ENCODE peak calls at places on chromosomes 2 and 18, in ten cellular contexts. One of them, this sample, is unnamed. For H3K9me3, the result is how much of the 10 kb centered on the place peaks cover.

GRCh38 chr2:41990688-41991087 is 57.1 kb upstream of the PKDCC start:
- DNase-seq in tibial artery: no peak
- DNase-seq in spleen: no peak
- DNase-seq in transverse colon: no peak
- DNase-seq in heart left ventricle: no peak
- DNase-seq in psoas muscle: no peak
- DNase-seq in AG04450: no peak
- DNase-seq in naive thymus-derived CD4-positive, alpha-beta T cell: no peak
- DNase-seq in mucosa of descending colon: no peak
- DNase-seq in GM12878: no peak
- DNase-seq in this sample: no peak

GRCh38 chr2:216871333-216871934 is 11.6 kb upstream of the TNP1 start:
- DNase-seq in transverse colon: no peak
- DNase-seq in heart left ventricle: no peak
- DNase-seq in tibial artery: no peak
- DNase-seq in spleen: no peak
- DNase-seq in AG04450: no peak
- DNase-seq in mucosa of descending colon: no peak
- DNase-seq in GM12878: no peak
- DNase-seq in naive thymus-derived CD4-positive, alpha-beta T cell: no peak
- DNase-seq in psoas muscle: no peak
- DNase-seq in this sample: no peak

GRCh38 chr2:231361701-231362588 is 33.6 kb upstream of the B3GNT7 start:
- DNase-seq in transverse colon: peak
- DNase-seq in naive thymus-derived CD4-positive, alpha-beta T cell: no peak
- DNase-seq in AG04450: no peak
- DNase-seq in tibial artery: no peak
- DNase-seq in GM12878: peak
- DNase-seq in spleen: no peak
- DNase-seq in psoas muscle: no peak
- DNase-seq in heart left ventricle: no peak
- DNase-seq in mucosa of descending colon: no peak
- DNase-seq in this sample: no peak

GRCh38 chr2:1742680-1743395 is 1.5 kb downstream of the PXDN start:
- DNase-seq in AG04450: no peak
- DNase-seq in mucosa of descending colon: peak
- DNase-seq in naive thymus-derived CD4-positive, alpha-beta T cell: peak
- DNase-seq in tibial artery: peak
- DNase-seq in GM12878: no peak
- DNase-seq in transverse colon: peak
- DNase-seq in psoas muscle: peak
- DNase-seq in spleen: peak
- DNase-seq in heart left ventricle: peak
- DNase-seq in this sample: peak

GRCh38 chr2:64978514-64979268 is 10.5 kb upstream of the SLC1A4 start:
- DNase-seq in GM12878: no peak
- DNase-seq in AG04450: no peak
- DNase-seq in mucosa of descending colon: no peak
- DNase-seq in psoas muscle: no peak
- DNase-seq in transverse colon: no peak
- DNase-seq in naive thymus-derived CD4-positive, alpha-beta T cell: no peak
- DNase-seq in heart left ventricle: no peak
- DNase-seq in spleen: no peak
- DNase-seq in tibial artery: no peak
- DNase-seq in this sample: no peak

GRCh38 chr2:237650455-237650850 is 23.1 kb downstream of the LRRFIP1 start:
- DNase-seq in spleen: no peak
- DNase-seq in heart left ventricle: peak
- DNase-seq in GM12878: no peak
- DNase-seq in psoas muscle: no peak
- DNase-seq in AG04450: no peak
- DNase-seq in mucosa of descending colon: no peak
- DNase-seq in tibial artery: no peak
- DNase-seq in naive thymus-derived CD4-positive, alpha-beta T cell: no peak
- DNase-seq in transverse colon: no peak
- DNase-seq in this sample: no peak

GRCh38 chr2:47892338-47892730 is 14.0 kb downstream of the FBXO11 start:
- DNase-seq in AG04450: no peak
- DNase-seq in heart left ventricle: no peak
- DNase-seq in spleen: no peak
- DNase-seq in naive thymus-derived CD4-positive, alpha-beta T cell: no peak
- DNase-seq in GM12878: no peak
- DNase-seq in mucosa of descending colon: no peak
- DNase-seq in transverse colon: no peak
- DNase-seq in psoas muscle: no peak
- DNase-seq in tibial artery: no peak
- DNase-seq in this sample: no peak

GRCh38 chr2:170816499-170817246 is at the start of gene GAD1:
- DNase-seq in transverse colon: peak
- DNase-seq in tibial artery: peak
- DNase-seq in AG04450: no peak
- DNase-seq in psoas muscle: peak
- DNase-seq in GM12878: no peak
- DNase-seq in heart left ventricle: peak
- DNase-seq in mucosa of descending colon: peak
- DNase-seq in naive thymus-derived CD4-positive, alpha-beta T cell: peak
- DNase-seq in spleen: peak
- DNase-seq in this sample: peak

GRCh38 chr2:62284471-62284870 is 88.6 kb downstream of the B3GNT2 start:
- DNase-seq in psoas muscle: no peak
- DNase-seq in spleen: no peak
- DNase-seq in heart left ventricle: no peak
- DNase-seq in mucosa of descending colon: no peak
- DNase-seq in GM12878: no peak
- DNase-seq in transverse colon: no peak
- DNase-seq in tibial artery: no peak
- DNase-seq in AG04450: no peak
- DNase-seq in naive thymus-derived CD4-positive, alpha-beta T cell: no peak
- DNase-seq in this sample: no peak

GRCh38 chr2:62284980-62285379 is 89.1 kb downstream of the B3GNT2 start:
- DNase-seq in psoas muscle: no peak
- DNase-seq in tibial artery: no peak
- DNase-seq in GM12878: no peak
- DNase-seq in naive thymus-derived CD4-positive, alpha-beta T cell: no peak
- DNase-seq in heart left ventricle: no peak
- DNase-seq in transverse colon: no peak
- DNase-seq in mucosa of descending colon: no peak
- DNase-seq in spleen: no peak
- DNase-seq in AG04450: no peak
- DNase-seq in this sample: no peak

GRCh38 chr2:62277688-62278087 is 81.8 kb downstream of the B3GNT2 start:
- DNase-seq in heart left ventricle: no peak
- DNase-seq in spleen: no peak
- DNase-seq in AG04450: no peak
- DNase-seq in GM12878: no peak
- DNase-seq in transverse colon: no peak
- DNase-seq in naive thymus-derived CD4-positive, alpha-beta T cell: no peak
- DNase-seq in tibial artery: no peak
- DNase-seq in mucosa of descending colon: no peak
- DNase-seq in psoas muscle: no peak
- DNase-seq in this sample: no peak

GRCh38 chr2:62283147-62283546 is 87.2 kb downstream of the B3GNT2 start:
- DNase-seq in heart left ventricle: no peak
- DNase-seq in mucosa of descending colon: no peak
- DNase-seq in psoas muscle: no peak
- DNase-seq in transverse colon: no peak
- DNase-seq in tibial artery: no peak
- DNase-seq in AG04450: no peak
- DNase-seq in spleen: no peak
- DNase-seq in GM12878: no peak
- DNase-seq in naive thymus-derived CD4-positive, alpha-beta T cell: no peak
- DNase-seq in this sample: no peak

DNA sequence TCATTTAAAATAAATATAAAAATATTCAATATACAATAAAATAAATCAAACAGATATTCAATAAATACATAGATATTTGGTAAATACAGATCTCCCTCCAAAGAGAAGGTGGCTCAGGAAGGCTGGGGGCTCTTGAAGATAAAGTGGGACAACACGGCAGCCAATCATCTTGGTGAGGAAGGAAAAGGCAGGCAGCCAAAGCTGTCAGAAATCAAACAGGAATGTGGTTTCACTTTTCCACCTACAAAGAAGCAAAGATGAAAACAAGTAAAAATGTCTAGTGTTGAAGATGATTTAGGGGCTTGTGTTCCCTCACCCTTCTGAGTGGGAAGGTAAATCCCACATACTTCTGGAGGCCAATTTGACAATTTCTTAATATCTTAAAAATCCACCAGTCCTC is 85.7 kb downstream of the B3GNT2 start:
- DNase-seq in psoas muscle: no peak
- DNase-seq in spleen: no peak
- DNase-seq in AG04450: no peak
- DNase-seq in tibial artery: no peak
- DNase-seq in GM12878: no peak
- DNase-seq in transverse colon: no peak
- DNase-seq in naive thymus-derived CD4-positive, alpha-beta T cell: no peak
- DNase-seq in heart left ventricle: no peak
- DNase-seq in mucosa of descending colon: no peak
- DNase-seq in this sample: no peak
- H3K9me3 ChIP-seq in psoas muscle: under half
- H3K9me3 ChIP-seq in spleen: under half
- H3K9me3 ChIP-seq in AG04450: under half
- H3K9me3 ChIP-seq in tibial artery: under half
- H3K9me3 ChIP-seq in GM12878: under half
- H3K9me3 ChIP-seq in transverse colon: under half
- H3K9me3 ChIP-seq in naive thymus-derived CD4-positive, alpha-beta T cell: under half
- H3K9me3 ChIP-seq in heart left ventricle: under half
- H3K9me3 ChIP-seq in mucosa of descending colon: under half
- H3K9me3 ChIP-seq in this sample: under half

GRCh38 chr2:89821455-89821945 is 1130.0 kb downstream of the RPIA start:
- DNase-seq in spleen: no peak
- DNase-seq in transverse colon: no peak
- DNase-seq in AG04450: no peak
- DNase-seq in tibial artery: no peak
- DNase-seq in mucosa of descending colon: no peak
- DNase-seq in heart left ventricle: no peak
- DNase-seq in naive thymus-derived CD4-positive, alpha-beta T cell: no peak
- DNase-seq in psoas muscle: no peak
- DNase-seq in GM12878: no peak
- DNase-seq in this sample: no peak

GRCh38 chr2:89820248-89820647 is 1128.8 kb downstream of the RPIA start:
- DNase-seq in heart left ventricle: no peak
- DNase-seq in psoas muscle: no peak
- DNase-seq in transverse colon: no peak
- DNase-seq in tibial artery: no peak
- DNase-seq in AG04450: no peak
- DNase-seq in spleen: no peak
- DNase-seq in naive thymus-derived CD4-positive, alpha-beta T cell: no peak
- DNase-seq in mucosa of descending colon: no peak
- DNase-seq in GM12878: no peak
- DNase-seq in this sample: no peak

GRCh38 chr2:89819809-89820208 is 1128.3 kb downstream of the RPIA start:
- DNase-seq in tibial artery: no peak
- DNase-seq in AG04450: no peak
- DNase-seq in GM12878: no peak
- DNase-seq in psoas muscle: no peak
- DNase-seq in mucosa of descending colon: no peak
- DNase-seq in spleen: no peak
- DNase-seq in transverse colon: no peak
- DNase-seq in naive thymus-derived CD4-positive, alpha-beta T cell: no peak
- DNase-seq in heart left ventricle: no peak
- DNase-seq in this sample: no peak

GRCh38 chr2:89825034-89825433 is 1133.6 kb downstream of the RPIA start:
- DNase-seq in heart left ventricle: no peak
- DNase-seq in AG04450: no peak
- DNase-seq in naive thymus-derived CD4-positive, alpha-beta T cell: no peak
- DNase-seq in spleen: no peak
- DNase-seq in GM12878: no peak
- DNase-seq in transverse colon: no peak
- DNase-seq in tibial artery: no peak
- DNase-seq in psoas muscle: no peak
- DNase-seq in mucosa of descending colon: no peak
- DNase-seq in this sample: no peak

DNA sequence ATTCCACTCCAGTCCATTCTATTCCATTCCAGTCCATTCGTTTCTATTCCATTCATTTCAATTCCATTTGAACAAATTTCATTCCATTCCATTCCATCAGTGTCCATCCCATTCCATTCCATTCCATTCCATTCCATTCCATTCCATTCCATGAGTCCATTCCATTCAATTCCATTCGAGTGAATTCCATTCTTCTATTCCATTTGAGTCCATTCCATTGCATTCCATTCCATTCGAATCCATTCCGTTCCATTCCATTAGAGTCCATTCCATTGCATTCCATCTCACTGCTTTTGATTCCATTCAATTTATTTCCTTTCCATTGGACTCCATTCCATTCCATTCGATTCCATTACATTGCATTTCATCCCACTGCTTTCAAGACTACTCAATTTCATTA is 1132.1 kb downstream of the RPIA start:
- DNase-seq in AG04450: no peak
- DNase-seq in transverse colon: no peak
- DNase-seq in spleen: no peak
- DNase-seq in naive thymus-derived CD4-positive, alpha-beta T cell: no peak
- DNase-seq in mucosa of descending colon: no peak
- DNase-seq in psoas muscle: no peak
- DNase-seq in heart left ventricle: no peak
- DNase-seq in tibial artery: no peak
- DNase-seq in GM12878: no peak
- DNase-seq in this sample: no peak
- H3K9me3 ChIP-seq in AG04450: half or more
- H3K9me3 ChIP-seq in transverse colon: under half
- H3K9me3 ChIP-seq in spleen: under half
- H3K9me3 ChIP-seq in naive thymus-derived CD4-positive, alpha-beta T cell: under half
- H3K9me3 ChIP-seq in mucosa of descending colon: half or more
- H3K9me3 ChIP-seq in psoas muscle: under half
- H3K9me3 ChIP-seq in heart left ventricle: half or more
- H3K9me3 ChIP-seq in tibial artery: half or more
- H3K9me3 ChIP-seq in GM12878: under half
- H3K9me3 ChIP-seq in this sample: under half

GRCh38 chr2:3520591-3520990 is 1.3 kb upstream of the ADI1 start:
- DNase-seq in psoas muscle: no peak
- DNase-seq in tibial artery: no peak
- DNase-seq in GM12878: no peak
- DNase-seq in spleen: no peak
- DNase-seq in mucosa of descending colon: no peak
- DNase-seq in naive thymus-derived CD4-positive, alpha-beta T cell: no peak
- DNase-seq in AG04450: no peak
- DNase-seq in heart left ventricle: no peak
- DNase-seq in transverse colon: no peak
- DNase-seq in this sample: no peak

GRCh38 chr2:3518496-3519254 is 656 bp downstream of the ADI1 start:
- DNase-seq in tibial artery: peak
- DNase-seq in naive thymus-derived CD4-positive, alpha-beta T cell: peak
- DNase-seq in GM12878: peak
- DNase-seq in psoas muscle: peak
- DNase-seq in mucosa of descending colon: peak
- DNase-seq in AG04450: peak
- DNase-seq in heart left ventricle: peak
- DNase-seq in transverse colon: peak
- DNase-seq in spleen: peak
- DNase-seq in this sample: peak

GRCh38 chr2:3519255-3520190 is at the start of gene ADI1:
- DNase-seq in naive thymus-derived CD4-positive, alpha-beta T cell: no peak
- DNase-seq in mucosa of descending colon: peak
- DNase-seq in psoas muscle: peak
- DNase-seq in spleen: peak
- DNase-seq in transverse colon: peak
- DNase-seq in AG04450: no peak
- DNase-seq in heart left ventricle: peak
- DNase-seq in tibial artery: peak
- DNase-seq in GM12878: peak
- DNase-seq in this sample: peak

GRCh38 chr2:3517948-3518495 is 1.3 kb downstream of the ADI1 start:
- DNase-seq in mucosa of descending colon: no peak
- DNase-seq in spleen: no peak
- DNase-seq in naive thymus-derived CD4-positive, alpha-beta T cell: no peak
- DNase-seq in tibial artery: no peak
- DNase-seq in heart left ventricle: no peak
- DNase-seq in psoas muscle: no peak
- DNase-seq in GM12878: no peak
- DNase-seq in AG04450: no peak
- DNase-seq in transverse colon: no peak
- DNase-seq in this sample: no peak

DNA sequence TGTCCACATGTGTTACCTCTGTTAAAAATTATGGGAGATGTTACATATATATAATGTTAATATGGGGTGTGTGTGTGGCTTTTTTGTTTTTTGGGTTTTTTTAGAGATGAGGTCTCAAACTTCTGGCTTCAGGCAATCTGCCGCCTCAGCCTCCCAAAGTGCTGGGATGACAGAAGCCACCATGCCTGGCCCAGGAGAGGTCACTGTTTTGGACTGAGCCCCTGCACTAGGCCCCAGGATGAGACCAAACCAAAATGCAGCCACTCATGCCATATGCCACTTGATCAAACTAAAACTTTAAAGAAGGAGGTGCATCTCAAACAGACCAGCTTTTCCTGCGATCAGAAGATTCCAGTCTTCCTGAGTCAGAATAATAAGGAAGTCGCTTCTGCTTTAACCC is 2.5 kb downstream of the ADI1 start:
- DNase-seq in heart left ventricle: no peak
- DNase-seq in GM12878: no peak
- DNase-seq in psoas muscle: no peak
- DNase-seq in AG04450: no peak
- DNase-seq in naive thymus-derived CD4-positive, alpha-beta T cell: no peak
- DNase-seq in tibial artery: no peak
- DNase-seq in mucosa of descending colon: no peak
- DNase-seq in transverse colon: no peak
- DNase-seq in spleen: no peak
- DNase-seq in this sample: no peak
- H3K9me3 ChIP-seq in heart left ventricle: under half
- H3K9me3 ChIP-seq in GM12878: under half
- H3K9me3 ChIP-seq in psoas muscle: under half
- H3K9me3 ChIP-seq in AG04450: under half
- H3K9me3 ChIP-seq in naive thymus-derived CD4-positive, alpha-beta T cell: under half
- H3K9me3 ChIP-seq in tibial artery: under half
- H3K9me3 ChIP-seq in mucosa of descending colon: under half
- H3K9me3 ChIP-seq in transverse colon: under half
- H3K9me3 ChIP-seq in spleen: under half
- H3K9me3 ChIP-seq in this sample: under half

DNA sequence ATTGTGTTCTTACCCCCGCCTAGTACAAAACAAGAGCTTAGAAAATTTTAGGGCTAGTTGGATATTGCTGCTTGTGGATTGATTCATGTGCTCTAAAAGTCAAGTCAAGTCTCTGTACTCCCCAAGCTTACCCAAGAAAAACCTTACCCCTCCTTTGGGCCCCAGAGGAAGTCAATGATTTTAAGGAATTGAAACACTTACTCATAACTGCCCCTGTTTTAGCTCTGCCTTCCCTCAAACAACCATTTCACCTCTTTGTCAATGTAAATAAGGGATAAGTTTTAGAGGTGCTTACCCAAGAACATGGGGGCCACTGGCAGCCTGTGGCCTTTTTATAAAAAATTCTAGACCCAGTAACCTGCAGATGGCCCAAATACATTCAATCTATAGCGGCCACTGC is 136.6 kb upstream of the RMP24 start:
- DNase-seq in GM12878: peak
- DNase-seq in spleen: no peak
- DNase-seq in mucosa of descending colon: no peak
- DNase-seq in tibial artery: no peak
- DNase-seq in naive thymus-derived CD4-positive, alpha-beta T cell: no peak
- DNase-seq in transverse colon: no peak
- DNase-seq in heart left ventricle: no peak
- DNase-seq in psoas muscle: no peak
- DNase-seq in AG04450: no peak
- DNase-seq in this sample: no peak
- H3K9me3 ChIP-seq in GM12878: under half
- H3K9me3 ChIP-seq in spleen: under half
- H3K9me3 ChIP-seq in mucosa of descending colon: under half
- H3K9me3 ChIP-seq in tibial artery: under half
- H3K9me3 ChIP-seq in naive thymus-derived CD4-positive, alpha-beta T cell: under half
- H3K9me3 ChIP-seq in transverse colon: under half
- H3K9me3 ChIP-seq in heart left ventricle: under half
- H3K9me3 ChIP-seq in psoas muscle: under half
- H3K9me3 ChIP-seq in AG04450: under half
- H3K9me3 ChIP-seq in this sample: under half